ENCODE peak calls at places on chromosomes 6 and 20, in seven cellular contexts. G is OCI-LY7, D is suprapubic skin, M is lower lobe of right lung, W is HCT116, C is NB4, U is fibroblast of the aortic adventitia. T is an unnamed sample.

GRCh38 chr6:16438677-16439615 is 200.6 kb downstream of the GMPR start:
- DNase-seq in G (no peak), C (no peak), U (peak), W (no peak), D (no peak), M (no peak), T (no peak)

GRCh38 chr20:46558511-46558959 is 8.1 kb upstream of the OCSTAMP start:
- DNase-seq in G (no peak), U (peak), M (no peak), C (no peak), W (no peak), D (peak), T (peak)

GRCh38 chr20:43904195-43904594 is 10.5 kb upstream of the TOX2 start:
- DNase-seq in C (no peak), W (no peak), D (no peak), U (no peak), G (no peak), M (no peak), T (no peak)

GRCh38 chr6:121885399-121886152 is 450.1 kb downstream of the GJA1 start:
- DNase-seq in G (no peak), M (no peak), U (peak), D (no peak), C (no peak), W (no peak), T (no peak)

GRCh38 chr6:157045831-157046454 is 268.8 kb downstream of the ARID1B start:
- DNase-seq in G (no peak), W (peak), U (peak), M (no peak), C (no peak), D (no peak), T (no peak)

GRCh38 chr6:158460602-158461092 is 99.2 kb upstream of the TMEM181 start:
- DNase-seq in C (peak), G (no peak), M (no peak), D (no peak), U (peak), W (no peak), T (no peak)

GRCh38 chr6:133764813-133765208 is 124.1 kb upstream of the TCF21 start:
- DNase-seq in M (no peak), U (no peak), D (no peak), G (no peak), W (no peak), C (no peak), T (no peak)

GRCh38 chr6:26270121-26270861 is 94.7 kb upstream of the BTN3A2 start:
- DNase-seq in C (peak), W (no peak), D (no peak), M (no peak), U (no peak), G (peak), T (no peak)

GRCh38 chr6:64714073-64714472 is 993.0 kb downstream of the EYS start:
- DNase-seq in D (no peak), U (no peak), C (no peak), M (no peak), G (no peak), W (no peak), T (no peak)

GRCh38 chr6:152720964-152721363 is 23.3 kb downstream of the MYCT1 start:
- DNase-seq in G (peak), C (no peak), W (peak), M (no peak), D (no peak), U (no peak), T (no peak)

GRCh38 chr6:101806241-101806640 is 412.7 kb downstream of the GRIK2 start:
- DNase-seq in W (no peak), C (no peak), U (peak), D (no peak), M (no peak), G (no peak), T (peak)

GRCh38 chr6:159036673-159037072 is 8.1 kb downstream of the TAGAP start:
- DNase-seq in U (no peak), W (no peak), D (no peak), M (no peak), C (peak), G (no peak), T (no peak)

GRCh38 chr20:41030536-41031242 is 2.1 kb downstream of the TOP1 start:
- DNase-seq in C (no peak), G (no peak), U (peak), W (no peak), M (no peak), D (no peak), T (no peak)

GRCh38 chr20:33539129-33539528 is 49.2 kb downstream of the CBFA2T2 start:
- DNase-seq in D (no peak), W (no peak), M (no peak), U (peak), C (no peak), G (no peak), T (no peak)

GRCh38 chr6:73665686-73666319 is 12.0 kb upstream of the SLC17A5 start:
- DNase-seq in U (no peak), G (no peak), C (no peak), W (no peak), M (no peak), D (no peak), T (no peak)

GRCh38 chr6:13398081-13398406 is 69.7 kb upstream of the TBC1D7 start:
- DNase-seq in C (no peak), W (no peak), D (no peak), U (no peak), M (no peak), G (no peak), T (no peak)

GRCh38 chr6:158011478-158011920 is 29.8 kb downstream of the SYNJ2 start:
- DNase-seq in C (no peak), U (no peak), M (no peak), W (no peak), D (no peak), G (no peak), T (no peak)

GRCh38 chr6:163427498-163428254 is 13.2 kb downstream of the QKI start:
- DNase-seq in W (peak), M (no peak), U (peak), D (no peak), C (peak), G (peak), T (peak)

GRCh38 chr6:6825153-6825847 is 236.8 kb downstream of the LY86 start:
- DNase-seq in U (no peak), C (no peak), D (no peak), M (no peak), G (no peak), W (no peak), T (no peak)

GRCh38 chr6:169961772-169962561 is 210.5 kb downstream of the ERMARD start:
- DNase-seq in U (no peak), G (no peak), D (peak), W (no peak), M (peak), C (no peak), T (no peak)

GRCh38 chr20:51767867-51768758 is at the start of gene ATP9A:
- DNase-seq in M (no peak), W (no peak), D (peak), C (no peak), G (no peak), U (peak), T (no peak)

GRCh38 chr20:6828794-6829423 is 61.4 kb downstream of the BMP2 start:
- DNase-seq in U (peak), C (peak), M (peak), W (peak), D (peak), G (peak), T (no peak)

GRCh38 chr6:37822851-37823682 is 3.5 kb downstream of the ZFAND3 start:
- DNase-seq in G (no peak), U (peak), D (no peak), M (no peak), W (no peak), C (no peak), T (no peak)

GRCh38 chr20:6388666-6389197 is 265.9 kb upstream of the FERMT1 start:
- DNase-seq in M (no peak), U (no peak), D (no peak), G (no peak), C (no peak), W (no peak), T (no peak)

GRCh38 chr6:45423111-45423900 is 45.6 kb upstream of the SUPT3H start:
- DNase-seq in D (peak), G (no peak), W (no peak), M (peak), C (peak), U (no peak), T (no peak)

GRCh38 chr20:53842301-53843099 is 227.9 kb downstream of the BCAS1 start:
- DNase-seq in M (no peak), U (no peak), W (no peak), G (peak), D (no peak), C (no peak), T (no peak)

GRCh38 chr20:4956200-4956810 is 45.0 kb downstream of the SLC23A2 start:
- DNase-seq in U (peak), G (peak), C (peak), D (no peak), M (no peak), W (peak), T (no peak)

GRCh38 chr20:54167909-54168872 is 5.6 kb downstream of the CYP24A1 start:
- DNase-seq in U (no peak), G (no peak), D (no peak), M (no peak), C (no peak), W (peak), T (no peak)

GRCh38 chr6:140923048-140923447 is 1209.7 kb upstream of the GJE1 start:
- DNase-seq in U (peak), D (no peak), C (no peak), M (no peak), W (no peak), G (no peak), T (no peak)

GRCh38 chr6:101290346-101290745 is 103.2 kb upstream of the GRIK2 start:
- DNase-seq in C (no peak), D (no peak), G (no peak), U (peak), W (no peak), M (no peak), T (no peak)

GRCh38 chr6:401239-401993 is 9.9 kb downstream of the IRF4 start:
- DNase-seq in U (no peak), W (no peak), D (no peak), C (no peak), G (no peak), M (no peak), T (no peak)

GRCh38 chr6:68826501-68826900 is 191.4 kb downstream of the ADGRB3 start:
- DNase-seq in C (no peak), M (no peak), D (no peak), U (no peak), G (no peak), W (no peak), T (no peak)

GRCh38 chr6:89675949-89676753 is 37.6 kb upstream of the LYRM2 start:
- DNase-seq in W (no peak), M (no peak), U (peak), C (no peak), D (no peak), G (no peak), T (peak)

GRCh38 chr6:111870751-111871064 is 2.5 kb downstream of the FYN start:
- DNase-seq in U (no peak), W (no peak), M (no peak), G (no peak), D (no peak), C (no peak), T (no peak)

GRCh38 chr20:10861086-10861485 is 187.3 kb upstream of the JAG1 start:
- DNase-seq in G (no peak), U (peak), M (no peak), D (no peak), C (peak), W (no peak), T (peak)

GRCh38 chr6:99867026-99867425 is 127.0 kb downstream of the MCHR2 start:
- DNase-seq in U (no peak), M (no peak), C (no peak), W (no peak), G (no peak), D (no peak), T (no peak)

DNA sequence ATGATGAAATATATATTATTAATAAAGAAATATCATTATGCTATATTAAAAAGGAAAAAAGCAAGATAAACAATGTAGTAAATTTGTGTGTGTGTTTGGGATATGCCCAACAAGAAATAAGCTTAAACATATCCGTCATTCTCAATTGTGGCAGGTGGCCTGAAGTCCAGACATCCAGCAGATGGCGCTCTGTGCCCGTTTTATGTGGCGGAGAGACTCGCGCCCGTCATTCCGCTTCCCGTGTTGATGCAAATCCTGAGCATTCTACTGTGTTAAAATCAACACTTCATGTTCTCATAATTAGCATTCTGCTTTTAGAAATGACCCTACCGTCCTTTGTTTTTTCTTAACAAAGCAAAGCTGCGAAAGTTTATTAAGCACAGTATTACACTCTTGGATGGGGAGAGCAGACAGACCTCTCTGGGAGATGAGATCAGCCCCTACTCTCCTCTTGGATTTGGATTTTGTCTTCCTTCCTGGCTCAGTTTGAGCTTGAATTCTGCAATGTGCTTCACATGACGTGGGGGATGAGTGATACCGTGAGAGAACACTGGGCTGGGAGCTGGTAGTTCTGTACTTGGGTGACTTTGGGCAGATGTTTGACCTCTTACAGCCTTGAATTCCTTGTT is 125.8 kb downstream of the MCHR2 start:
- DNase-seq in C (peak), W (peak), M (peak), G (peak), U (peak), D (peak), T (no peak)
- H3K4me3 ChIP-seq in C (no peak), W (peak), M (no peak), G (no peak), U (no peak), D (no peak), T (peak)

GRCh38 chr6:53290547-53291510 is 57.9 kb downstream of the ELOVL5 start:
- DNase-seq in M (no peak), W (no peak), U (peak), D (no peak), G (no peak), C (no peak), T (no peak)
- TF ChIP-seq CTCF in M (no peak), W (no peak), U (peak), D (no peak), G (peak), C (no peak), T (no peak)

GRCh38 chr6:105487040-105487787 is 84.3 kb upstream of the PREP start:
- DNase-seq in U (no peak), M (no peak), G (peak), C (no peak), W (no peak), D (no peak), T (no peak)
- H3K4me3 ChIP-seq in U (no peak), M (no peak), G (no peak), C (no peak), W (no peak), D (no peak), T (no peak)

GRCh38 chr6:30062471-30063178 is 1.6 kb downstream of the POLR1H start:
- DNase-seq in M (no peak), D (no peak), G (peak), W (no peak), U (no peak), C (no peak), T (no peak)

GRCh38 chr6:30063315-30063714 is 2.2 kb downstream of the POLR1H start:
- DNase-seq in G (no peak), M (no peak), U (no peak), C (no peak), W (no peak), D (no peak), T (no peak)

GRCh38 chr6:30060634-30060981 is 457 bp upstream of the POLR1H start:
- DNase-seq in M (peak), D (peak), U (no peak), C (peak), G (peak), W (no peak), T (no peak)

GRCh38 chr6:30061766-30062458 is 847 bp downstream of the POLR1H start:
- DNase-seq in G (peak), W (no peak), D (peak), U (peak), M (no peak), C (peak), T (no peak)

DNA sequence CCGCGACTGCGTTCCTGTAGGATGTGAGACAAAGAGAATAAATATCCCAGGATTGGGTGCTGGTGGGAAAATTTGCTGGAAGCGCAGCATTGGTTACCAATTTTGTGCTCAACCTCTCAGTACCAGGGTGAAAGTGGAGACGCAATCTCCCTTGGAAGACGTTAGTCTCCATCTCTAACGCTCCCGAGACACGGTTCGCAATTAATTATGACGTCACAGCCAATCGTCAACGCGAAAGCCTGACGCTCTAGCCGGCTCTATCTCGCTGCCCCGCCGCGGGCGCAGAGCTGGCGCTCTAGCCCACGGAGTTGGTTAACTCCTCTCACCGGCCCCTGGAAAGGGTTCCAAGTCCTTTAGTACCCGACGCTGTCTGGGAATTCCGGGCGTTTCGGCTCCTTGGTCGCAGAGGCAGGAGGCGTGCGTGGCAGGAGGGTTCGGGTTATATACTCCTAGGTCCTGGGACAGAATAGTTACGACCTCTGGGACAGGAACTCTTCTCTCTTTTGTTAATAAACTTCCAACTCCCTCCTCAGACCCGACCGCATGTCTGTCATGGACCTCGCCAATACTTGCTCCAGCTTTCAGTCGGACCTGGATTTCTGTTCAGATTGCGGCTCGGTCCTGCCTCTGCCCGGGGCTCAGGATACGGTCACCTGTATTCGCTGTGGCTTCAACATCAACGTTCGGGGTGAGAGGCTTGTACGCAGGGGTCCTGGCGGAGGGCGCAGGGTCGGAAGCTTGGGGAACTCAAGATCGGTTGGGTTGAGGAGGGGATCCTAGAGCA is at the start of gene POLR1H:
- DNase-seq in D (peak), U (peak), C (peak), M (peak), W (peak), G (peak), T (peak)
- TF ChIP-seq CTCF in D (no peak), U (no peak), C (no peak), M (no peak), W (no peak), G (no peak), T (no peak)

GRCh38 chr20:23419657-23419994 is 1.7 kb downstream of the NAPB start:
- DNase-seq in U (no peak), D (no peak), G (no peak), W (no peak), M (no peak), C (no peak), T (no peak)
- H3K4me3 ChIP-seq in U (peak), D (peak), G (peak), W (peak), M (peak), C (peak), T (peak)

GRCh38 chr20:3313681-3314080 is 74.7 kb upstream of the SLC4A11 start:
- DNase-seq in W (no peak), U (peak), D (no peak), C (peak), G (no peak), M (no peak), T (no peak)
- TF ChIP-seq CTCF in W (no peak), U (no peak), D (no peak), C (no peak), G (no peak), M (no peak), T (no peak)

GRCh38 chr6:146912730-146913680 is 291.2 kb upstream of the STXBP5 start:
- DNase-seq in M (no peak), W (no peak), U (peak), D (no peak), C (peak), G (no peak), T (no peak)
- H3K4me3 ChIP-seq in M (no peak), W (no peak), U (peak), D (no peak), C (peak), G (no peak), T (no peak)

GRCh38 chr6:10588562-10589428 is 67.6 kb downstream of the GCNT2 start:
- DNase-seq in U (no peak), D (no peak), C (no peak), W (no peak), G (no peak), M (no peak), T (no peak)
- TF ChIP-seq CTCF in U (no peak), D (no peak), C (no peak), W (no peak), G (no peak), M (no peak), T (no peak)

GRCh38 chr6:167795874-167796667 is 30.6 kb upstream of the AFDN start:
- DNase-seq in G (no peak), C (no peak), M (peak), U (no peak), D (no peak), W (no peak), T (no peak)
- H3K4me3 ChIP-seq in G (no peak), C (no peak), M (peak), U (peak), D (peak), W (no peak), T (no peak)

T was measured in AG04449.